ENCODE peak calls at places on chromosomes 12 and 14, in four cellular contexts. O is HCT116, P is upper lobe of left lung, K is sigmoid colon. A is an unnamed sample.

GRCh38 chr14:96370528-96370927 is 7.2 kb downstream of the GSKIP start:
- DNase-seq in P (no peak), O (no peak), K (no peak), A (no peak)

GRCh38 chr12:118103231-118103600 is 595 bp downstream of the VSIG10 start:
- DNase-seq in O (no peak), P (no peak), K (peak; percentile 66), A (no peak)

GRCh38 chr12:79737875-79738718 is 47.3 kb upstream of the PAWR start:
- DNase-seq in P (no peak), K (no peak), O (peak; percentile 54), A (peak; percentile 27)

GRCh38 chr14:100063314-100063941 is 1.8 kb upstream of the EVL start:
- DNase-seq in O (no peak), P (no peak), K (no peak), A (no peak)

GRCh38 chr12:48750215-48750614 is 33.7 kb upstream of the CCNT1 start:
- DNase-seq in O (no peak), K (no peak), P (no peak), A (no peak)

GRCh38 chr12:78863482-78864427 is 819 bp upstream of the SYT1 start:
- DNase-seq in O (no peak), K (peak; percentile 75), P (peak; percentile 88), A (no peak)

GRCh38 chr14:77027538-77028383 is 747 bp downstream of the IRF2BPL start:
- DNase-seq in P (peak; percentile 93), K (peak; percentile 92), O (no peak), A (no peak)

GRCh38 chr14:67319142-67319541 is 40.5 kb downstream of the ATP6V1D start:
- DNase-seq in O (no peak), K (no peak), P (no peak), A (no peak)

GRCh38 chr12:41514907-41515306 is 326.8 kb downstream of the PDZRN4 start:
- DNase-seq in O (peak; percentile 2), K (no peak), P (no peak), A (no peak)

GRCh38 chr12:79454338-79454777 is 236.4 kb downstream of the PAWR start:
- DNase-seq in O (no peak), K (no peak), P (no peak), A (no peak)

GRCh38 chr12:1716911-1717310 is 26.0 kb downstream of the ADIPOR2 start:
- DNase-seq in K (no peak), O (no peak), P (no peak), A (no peak)

GRCh38 chr12:55706840-55707671 is 648 bp downstream of the ITGA7 start:
- DNase-seq in O (no peak), P (peak; percentile 65), K (no peak), A (no peak)

GRCh38 chr12:118188690-118189371 is 52.9 kb downstream of the PEBP1 start:
- DNase-seq in P (peak; percentile 85), K (peak; percentile 75), O (no peak), A (no peak)

GRCh38 chr12:69719336-69720316 is 19.0 kb upstream of the RAB3IP start:
- DNase-seq in K (no peak), P (no peak), O (no peak), A (no peak)

GRCh38 chr14:77026166-77026929 is 2.2 kb downstream of the IRF2BPL start:
- DNase-seq in P (peak; percentile 89), O (no peak), K (peak; percentile 81), A (no peak)

GRCh38 chr14:98954347-98955000 is 317.5 kb downstream of the BCL11B start:
- DNase-seq in P (no peak), K (peak; percentile 46), O (no peak), A (no peak)

GRCh38 chr12:120861074-120861795 is 42.9 kb downstream of the SPPL3 start:
- DNase-seq in K (no peak), O (no peak), P (no peak), A (no peak)

GRCh38 chr12:133204264-133204603 is 22.9 kb downstream of the ZNF268 start:
- DNase-seq in O (no peak), K (no peak), P (no peak), A (no peak)
- TF ChIP-seq CTCF in O (no peak), K (no peak), P (no peak), A (no peak)

DNA sequence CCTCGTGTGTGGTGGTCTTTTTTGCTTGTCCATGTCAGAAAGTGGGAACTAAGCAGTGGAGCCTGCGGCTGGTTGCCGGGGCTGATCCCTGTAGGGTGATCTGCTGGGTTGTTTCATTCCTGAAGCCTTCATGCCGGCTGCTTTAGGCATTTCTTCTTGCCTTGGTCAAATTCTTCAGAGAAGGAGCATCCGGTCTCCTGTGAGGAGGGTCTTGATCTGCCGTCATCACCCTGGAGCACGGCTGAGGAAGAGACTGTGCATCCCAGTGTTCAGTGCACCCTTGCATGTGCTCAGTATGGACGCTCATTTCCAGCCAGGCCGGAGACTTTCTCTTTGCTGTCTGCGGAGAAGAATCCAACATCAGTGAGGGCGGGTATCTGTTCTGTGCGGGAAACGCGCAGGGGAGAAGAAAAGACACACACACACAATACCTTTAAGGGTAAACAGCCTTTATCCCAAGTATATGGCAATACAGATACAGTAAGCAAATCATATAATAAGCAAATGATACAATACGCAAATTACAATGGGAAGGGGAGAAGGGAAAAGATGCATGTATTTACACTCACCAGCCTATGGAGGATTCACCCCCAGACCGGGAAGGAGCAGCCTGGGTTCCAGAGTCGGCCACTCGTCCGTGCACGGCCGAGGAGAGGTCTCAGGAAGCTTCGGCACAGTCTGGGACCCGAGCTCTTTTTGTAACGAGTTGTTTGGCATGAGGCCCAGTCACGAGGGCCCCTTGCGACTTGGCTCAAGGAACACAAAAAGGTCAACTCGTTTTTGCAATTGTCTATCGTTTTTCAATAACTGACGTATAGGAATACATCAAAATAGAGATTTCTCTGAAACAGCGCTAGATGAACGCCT is 1366.8 kb upstream of the TMEM132C start:
- DNase-seq in P (peak; percentile 25), O (no peak), K (no peak), A (no peak)
- TF ChIP-seq POLR2AphosphoS5 in P (no peak), O (no peak), K (no peak), A (no peak)

GRCh38 chr14:89430271-89430620 is 13.2 kb upstream of the FOXN3 start:
- DNase-seq in P (no peak), K (no peak), O (no peak), A (no peak)
- H3K4me1 ChIP-seq in P (peaks cover 32% of the 10 kb centered on the region), K (peaks cover 40% of the 10 kb centered on the region), O (peaks cover 19% of the 10 kb centered on the region), A (no peaks in the 10 kb centered on the region)

DNA sequence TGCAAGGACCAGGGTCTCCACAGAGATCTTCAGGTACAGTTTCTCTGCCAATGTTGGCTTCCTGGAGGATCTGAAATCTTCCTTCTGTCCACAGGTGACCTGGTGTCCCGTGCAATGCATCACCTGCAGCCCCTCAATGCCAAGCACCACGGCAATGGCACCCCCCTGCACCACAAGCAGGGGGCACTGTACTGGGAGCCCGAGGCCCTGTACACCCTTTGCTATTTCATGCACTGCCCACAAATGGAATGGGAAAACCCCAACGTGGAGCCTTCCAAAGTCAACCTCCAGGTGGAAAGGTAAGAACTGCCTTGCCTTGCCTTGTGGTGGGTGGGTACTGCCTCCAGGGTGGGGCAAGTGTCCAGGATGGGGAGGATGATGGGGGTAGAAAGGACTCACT is 141.8 kb upstream of the PWP1 start:
- DNase-seq in K (no peak), O (no peak), P (peak; percentile 8), A (no peak)
- TF ChIP-seq CTCF in K (no peak), O (no peak), P (no peak), A (no peak)